ENCODE peak calls at places on chromosomes 12 and 14, in nine cellular contexts. S is SK-N-SH, K is H1, C is endothelial cell of umbilical vein, L is K562, W is A549, U is HCT116, D is HepG2, N is GM12878. E is an unnamed sample.

GRCh38 chr14:38404616-38405015 is 148.7 kb upstream of the CLEC14A start:
- DNase-seq in C (no peak), U (no peak), S (no peak), L (no peak), W (no peak), K (no peak), N (no peak), D (no peak), E (no peak)

GRCh38 chr12:108234155-108234554 is 105.0 kb downstream of the CMKLR1 start:
- DNase-seq in D (no peak), K (no peak), U (no peak), L (peak; percentile 11), N (no peak), C (peak; percentile 3), S (peak; percentile 58), W (no peak), E (peak; percentile 41)

GRCh38 chr12:65631621-65632111 is 192.6 kb upstream of the HMGA2 start:
- DNase-seq in K (no peak), S (no peak), D (peak; percentile 91), C (peak; percentile 94), N (no peak), U (peak; percentile 97), L (no peak), W (peak; percentile 58), E (no peak)

GRCh38 chr12:42306297-42306696 is 19.6 kb downstream of the ZCRB1 start:
- DNase-seq in S (no peak), C (no peak), L (no peak), D (no peak), K (no peak), U (no peak), W (no peak), N (no peak), E (no peak)

GRCh38 chr12:130633771-130634170 is 82.3 kb downstream of the RIMBP2 start:
- DNase-seq in S (peak; percentile 81), C (no peak), U (no peak), W (no peak), D (no peak), N (no peak), K (peak; percentile 61), L (no peak), E (no peak)

GRCh38 chr12:2289525-2289924 is 236.7 kb downstream of the CACNA1C start:
- DNase-seq in N (no peak), K (no peak), W (no peak), L (no peak), U (no peak), S (no peak), D (no peak), C (no peak), E (peak; percentile 30)

GRCh38 chr12:94202245-94203180 is 54.1 kb downstream of the PLXNC1 start:
- DNase-seq in W (no peak), L (no peak), U (no peak), K (no peak), N (no peak), S (no peak), C (no peak), D (peak; percentile 64), E (no peak)

GRCh38 chr12:122946690-122947271 is 19.5 kb downstream of the ABCB9 start:
- DNase-seq in S (no peak), C (peak; percentile 96), K (no peak), L (peak; percentile 69), U (peak; percentile 92), D (peak; percentile 85), W (peak; percentile 96), N (peak; percentile 59), E (peak; percentile 94)

GRCh38 chr14:73746540-73747385 is 32.6 kb upstream of the PNMA1 start:
- DNase-seq in D (no peak), L (no peak), N (no peak), C (no peak), K (no peak), W (no peak), S (peak; percentile 70), U (no peak), E (peak; percentile 75)

GRCh38 chr12:31967569-31967968 is 8.4 kb downstream of the RESF1 start:
- DNase-seq in L (no peak), D (no peak), C (no peak), N (no peak), U (no peak), W (no peak), S (no peak), K (no peak), E (no peak)

GRCh38 chr14:69358233-69358963 is 39.7 kb downstream of the ERH start:
- DNase-seq in D (no peak), N (no peak), U (no peak), W (no peak), K (no peak), L (no peak), C (no peak), S (no peak), E (no peak)

GRCh38 chr12:63915105-63915830 is 70.8 kb downstream of the SRGAP1 start:
- DNase-seq in W (peak; percentile 58), C (peak; percentile 63), U (peak; percentile 70), N (no peak), L (no peak), D (no peak), S (no peak), K (no peak), E (no peak)

GRCh38 chr12:104957388-104958008 is 592 bp downstream of the SLC41A2 start:
- DNase-seq in W (peak; percentile 57), K (no peak), C (peak; percentile 11), D (no peak), N (no peak), U (no peak), S (peak; percentile 77), L (peak; percentile 3), E (peak; percentile 34)
- TF ChIP-seq MAX in W (no peak), K (no peak), C (no peak), D (no peak), N (no peak), U (no peak), S (no peak), L (no peak), E (no peak)

GRCh38 chr14:22564463-22564862 is 24.6 kb downstream of the DAD1 start:
- DNase-seq in S (no peak), C (no peak), W (no peak), U (no peak), D (no peak), L (no peak), K (no peak), N (no peak), E (no peak)
- H3K4me3 ChIP-seq in S (no peak overlapping the region), C (no peak overlapping the region), W (no peak overlapping the region), U (no peak overlapping the region), D (no peak overlapping the region), L (no peak overlapping the region), K (no peak overlapping the region), N (no peak overlapping the region), E (no peak overlapping the region)

GRCh38 chr14:101033006-101033405 is 129.5 kb upstream of the RTL1 start:
- DNase-seq in D (no peak), U (no peak), S (no peak), K (no peak), W (no peak), N (no peak), L (no peak), C (no peak), E (no peak)
- TF ChIP-seq MAX in D (no peak), U (no peak), S (no peak), K (no peak), W (no peak), N (no peak), L (no peak), C (no peak), E (no peak)

DNA sequence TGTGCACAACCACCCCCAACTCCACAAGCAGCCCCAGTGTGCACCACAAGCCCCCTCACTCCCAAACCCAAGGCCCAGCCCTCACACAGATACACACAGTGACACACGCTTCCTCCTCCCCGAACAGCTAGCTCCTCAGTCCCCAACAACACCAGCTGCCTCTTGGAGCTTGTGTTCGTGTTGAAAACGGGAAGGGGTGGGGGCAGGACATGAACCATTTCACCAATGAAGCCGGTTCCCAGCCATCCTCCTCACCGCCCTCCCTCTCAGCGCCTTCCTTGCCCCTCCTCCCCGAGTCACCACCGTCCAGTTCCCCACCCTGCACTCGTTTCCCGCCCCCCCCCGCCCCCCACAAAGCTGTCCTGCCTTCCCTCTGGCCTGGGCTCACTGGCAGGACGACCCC is 349 bp upstream of the GPR162 start:
- DNase-seq in L (peak; percentile 50), K (no peak), D (no peak), W (peak; percentile 29), N (no peak), S (peak; percentile 82), C (peak; percentile 83), U (no peak), E (peak; percentile 88)
- H3K4me3 ChIP-seq in L (peak overlapping the region; percentile 28), K (peak overlapping the region; percentile 53), D (peak overlapping the region; percentile 60), W (peak overlapping the region; percentile 55), N (no peak overlapping the region), S (peak overlapping the region; percentile 69), C (no peak overlapping the region), U (peak overlapping the region; percentile 43), E (peak overlapping the region; percentile 11)

DNA sequence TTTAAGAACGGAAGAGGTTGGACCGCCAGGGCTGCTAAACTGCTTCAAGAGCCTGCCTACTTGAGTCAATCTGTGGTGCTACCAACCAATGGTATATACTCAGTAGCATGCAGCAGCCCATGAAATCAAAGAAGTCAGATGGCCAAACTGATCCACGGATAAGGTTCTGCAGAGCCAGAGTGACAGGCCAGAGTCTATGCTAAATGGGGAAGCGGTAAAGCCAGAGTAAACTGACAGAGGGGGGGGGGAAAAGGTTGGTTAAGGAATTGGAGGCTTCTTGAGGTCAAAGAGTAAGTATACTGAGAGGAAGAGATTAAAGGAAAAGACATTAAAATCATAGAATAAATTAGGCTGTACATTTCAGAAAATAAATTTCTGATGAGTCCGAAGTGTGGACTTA is 15.4 kb upstream of the SLC6A13 start:
- DNase-seq in U (no peak), W (no peak), S (no peak), N (no peak), K (no peak), D (no peak), C (no peak), L (no peak), E (no peak)
- TF ChIP-seq MAX in U (no peak), W (no peak), S (no peak), N (no peak), K (no peak), D (no peak), C (no peak), L (no peak), E (no peak)

GRCh38 chr14:97280526-97280925 is 483.3 kb downstream of the VRK1 start:
- DNase-seq in L (no peak), D (no peak), N (no peak), S (no peak), C (no peak), U (no peak), W (no peak), K (no peak), E (no peak)
- H3K4me3 ChIP-seq in L (no peak overlapping the region), D (no peak overlapping the region), N (no peak overlapping the region), S (no peak overlapping the region), C (no peak overlapping the region), U (no peak overlapping the region), W (no peak overlapping the region), K (no peak overlapping the region), E (no peak overlapping the region)

GRCh38 chr14:50829472-50830043 is 1.4 kb downstream of the NIN start:
- DNase-seq in C (no peak), N (no peak), U (no peak), L (no peak), K (no peak), W (no peak), D (no peak), S (peak; percentile 27), E (no peak)
- TF ChIP-seq MAX in C (no peak), N (no peak), U (no peak), L (no peak), K (no peak), W (no peak), D (no peak), S (no peak), E (no peak)